ENCODE peak calls at places on chromosomes 2 and 18, in six cellular contexts. D is IMR-90, S is fibroblast of the aortic adventitia, Y is spleen, W is uterus, L is adrenal gland. B is an unnamed sample.

GRCh38 chr18:48942554-48943261 is 8.1 kb downstream of the SMAD7 start:
- DNase-seq in W (no peak), L (peak; percentile 54), D (peak; percentile 92), S (peak; percentile 88), Y (no peak), B (peak; percentile 93)

GRCh38 chr2:187459242-187459641 is 11.2 kb upstream of the CALCRL start:
- DNase-seq in D (no peak), S (no peak), Y (no peak), W (no peak), L (no peak), B (no peak)

GRCh38 chr2:38224181-38224580 is 148.2 kb upstream of the CYP1B1 start:
- DNase-seq in Y (no peak), S (no peak), L (no peak), D (no peak), W (no peak), B (no peak)

GRCh38 chr2:74772071-74772470 is 61.9 kb upstream of the HK2 start:
- DNase-seq in Y (no peak), L (no peak), D (no peak), W (no peak), S (peak; percentile 35), B (no peak)

GRCh38 chr2:170929686-170930050 is 615 bp downstream of the GORASP2 start:
- DNase-seq in L (peak; percentile 67), W (peak; percentile 44), S (peak; percentile 22), Y (peak; percentile 93), D (peak; percentile 26), B (peak; percentile 22)

GRCh38 chr2:229714736-229715541 is 584 bp upstream of the DNER start:
- DNase-seq in S (peak; percentile 53), Y (peak; percentile 78), W (no peak), D (peak; percentile 55), L (peak; percentile 75), B (peak; percentile 56)

GRCh38 chr2:215796160-215796559 is 217.2 kb downstream of the MREG start:
- DNase-seq in Y (no peak), W (peak; percentile 57), D (peak; percentile 66), S (peak; percentile 81), L (no peak), B (peak; percentile 94)

GRCh38 chr18:32847719-32848118 is 74.9 kb upstream of the KLHL14 start:
- DNase-seq in W (no peak), D (no peak), S (no peak), Y (no peak), L (no peak), B (no peak)

GRCh38 chr2:26913599-26914285 is 56.7 kb upstream of the MAPRE3 start:
- DNase-seq in W (no peak), Y (no peak), D (peak; percentile 34), L (no peak), S (peak; percentile 43), B (peak; percentile 5)

GRCh38 chr2:108454440-108454839 is 5.4 kb downstream of the GCC2 start:
- DNase-seq in W (no peak), S (no peak), Y (no peak), D (no peak), L (no peak), B (no peak)

GRCh38 chr2:46389417-46389916 is 89.9 kb upstream of the TMEM247 start:
- DNase-seq in S (peak; percentile 30), W (no peak), D (peak; percentile 25), L (no peak), Y (no peak), B (peak; percentile 59)

GRCh38 chr18:79510731-79511141 is 115.0 kb downstream of the NFATC1 start:
- DNase-seq in D (no peak), L (no peak), Y (peak; percentile 75), W (peak; percentile 11), S (no peak), B (no peak)

GRCh38 chr2:68943581-68944568 is 8.8 kb downstream of the GKN2 start:
- DNase-seq in Y (no peak), L (peak; percentile 66), D (peak; percentile 64), W (peak; percentile 57), S (peak; percentile 70), B (peak; percentile 56)

GRCh38 chr18:46388295-46388694 is 268.7 kb downstream of the LOXHD1 start:
- DNase-seq in S (no peak), W (no peak), D (no peak), Y (no peak), L (no peak), B (no peak)

GRCh38 chr18:46395795-46396194 is 261.2 kb downstream of the LOXHD1 start:
- DNase-seq in L (no peak), S (no peak), D (no peak), Y (no peak), W (no peak), B (no peak)

GRCh38 chr18:46393230-46393629 is 263.8 kb downstream of the LOXHD1 start:
- DNase-seq in W (no peak), D (no peak), S (no peak), L (no peak), Y (no peak), B (no peak)

GRCh38 chr18:46393961-46394360 is 263.1 kb downstream of the LOXHD1 start:
- DNase-seq in D (no peak), W (no peak), Y (no peak), L (no peak), S (no peak), B (no peak)

GRCh38 chr18:46392576-46392975 is 264.4 kb downstream of the LOXHD1 start:
- DNase-seq in L (no peak), D (no peak), W (no peak), S (no peak), Y (no peak), B (no peak)
- TF ChIP-seq CTCF in L (no peak), D (no peak), W (no peak), S (no peak), Y (no peak), B (no peak)

GRCh38 chr2:10923007-10923372 is 11.3 kb downstream of the KCNF1 start:
- DNase-seq in W (no peak), Y (peak; percentile 44), D (no peak), L (no peak), S (no peak), B (no peak)
- H3K4me3 ChIP-seq in W (no peak overlapping the region), Y (no peak overlapping the region), D (no peak overlapping the region), L (no peak overlapping the region), S (no peak overlapping the region), B (no peak overlapping the region)

DNA sequence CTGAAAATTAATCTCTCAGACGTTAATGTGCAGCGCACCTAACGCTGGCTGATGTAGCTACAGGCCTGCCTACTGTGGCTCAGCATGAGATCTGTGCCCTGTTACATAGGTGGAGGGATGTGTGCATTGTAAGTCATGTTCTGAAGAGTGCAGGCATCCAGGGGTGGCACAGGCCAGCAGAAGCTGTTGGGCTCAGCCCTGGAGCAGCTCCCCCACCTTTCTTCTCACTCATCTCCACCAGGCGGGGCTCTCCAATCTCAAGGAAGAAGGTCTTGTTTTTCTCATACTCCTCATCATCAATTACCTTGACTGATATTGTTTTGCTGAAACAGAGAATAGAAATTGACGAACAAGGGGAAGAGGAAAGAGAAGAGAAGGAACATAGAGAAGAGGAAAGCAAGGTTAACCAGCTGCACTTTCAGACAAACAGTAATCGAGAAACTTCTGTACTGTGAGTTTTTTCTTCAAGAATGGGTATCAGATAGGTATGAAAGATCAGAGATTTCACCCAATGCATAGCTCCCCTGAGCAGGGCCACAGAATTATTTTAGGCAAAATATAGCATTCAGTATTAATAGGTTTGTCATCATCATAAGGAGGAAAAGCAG is 273.6 kb downstream of the SLC8A1 start:
- DNase-seq in S (no peak), L (no peak), D (no peak), W (no peak), Y (no peak), B (no peak)
- TF ChIP-seq CTCF in S (no peak), L (no peak), D (no peak), W (no peak), Y (no peak), B (no peak)

GRCh38 chr18:73120626-73121025 is 252.8 kb upstream of the NETO1 start:
- DNase-seq in Y (no peak), D (no peak), S (no peak), W (no peak), L (no peak), B (no peak)
- H3K4me3 ChIP-seq in Y (no peak overlapping the region), D (no peak overlapping the region), S (no peak overlapping the region), W (no peak overlapping the region), L (no peak overlapping the region), B (no peak overlapping the region)

DNA sequence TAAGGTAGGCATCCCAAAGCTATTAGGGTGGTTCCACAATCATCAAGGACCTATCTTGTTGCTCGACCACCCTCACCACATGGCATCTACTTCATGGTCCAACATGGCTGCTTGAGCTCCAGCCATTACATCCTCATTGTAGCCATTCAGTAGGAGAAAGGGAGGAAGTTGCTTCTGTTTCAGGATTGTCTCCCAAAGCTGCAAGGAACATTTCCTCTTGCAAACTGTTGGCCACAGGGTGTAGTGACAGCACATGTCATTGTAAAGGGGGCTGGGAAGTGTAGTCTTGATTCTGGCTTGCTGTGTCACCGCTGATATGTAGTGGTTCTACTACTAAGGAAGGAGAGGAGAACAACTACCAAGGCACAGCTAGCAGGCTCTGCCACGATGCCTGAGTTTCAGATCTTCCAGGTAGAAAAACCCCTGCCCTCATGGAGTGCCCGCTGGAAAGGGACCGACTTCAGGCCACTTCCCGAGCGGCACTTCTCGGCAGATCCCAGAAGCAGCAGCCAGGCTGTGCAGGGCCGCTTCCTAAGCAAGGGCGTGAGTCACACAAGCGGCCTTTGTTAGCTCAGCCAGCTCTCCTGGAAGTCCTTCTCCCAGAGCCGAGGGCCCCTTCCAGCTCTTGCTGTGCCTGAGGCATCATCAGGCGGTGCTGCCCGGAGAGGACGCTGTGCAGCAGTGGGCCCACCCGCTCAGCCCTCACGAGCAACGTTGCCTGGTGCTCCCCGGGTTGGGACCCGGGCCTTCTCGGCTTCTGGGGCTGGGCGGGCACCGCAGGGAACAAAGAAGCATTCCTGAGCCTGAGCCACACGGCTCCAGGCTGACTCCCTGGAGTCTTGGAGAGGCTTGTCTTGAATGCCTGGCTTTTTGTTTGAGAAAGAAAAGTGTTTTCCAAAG is 58.2 kb downstream of the HS6ST1 start:
- DNase-seq in D (peak; percentile 81), Y (no peak), W (no peak), S (peak; percentile 90), L (peak; percentile 75), B (peak; percentile 88)
- TF ChIP-seq CTCF in D (no peak), Y (no peak), W (no peak), S (peak; percentile 63), L (peak; percentile 44), B (peak; percentile 43)

GRCh38 chr2:233421091-233421816 is 67.0 kb downstream of the DGKD start:
- DNase-seq in Y (no peak), S (no peak), D (no peak), W (no peak), L (no peak), B (no peak)
- H3K4me3 ChIP-seq in Y (no peak overlapping the region), S (no peak overlapping the region), D (no peak overlapping the region), W (no peak overlapping the region), L (no peak overlapping the region), B (no peak overlapping the region)

GRCh38 chr2:201182650-201183372 is at the start of gene CASP10:
- DNase-seq in W (no peak), D (peak; percentile 55), L (no peak), S (peak; percentile 89), Y (no peak), B (peak; percentile 73)
- TF ChIP-seq CTCF in W (no peak), D (peak; percentile 37), L (peak; percentile 54), S (peak; percentile 69), Y (peak; percentile 81), B (peak; percentile 42)

B was measured in fibroblast of mammary gland.